ENCODE peak calls at places on chromosomes 6 and 20, in eight cellular contexts. E is BJ, H is H1, J is natural killer cell, B is cardiac muscle cell, F is AG10803, U is HFFc6, I is fibroblast of pulmonary artery. N is an unnamed sample.

GRCh38 chr6:139923964-139924475 is 549.6 kb upstream of the CITED2 start:
- DNase-seq in J (no peak), E (no peak), U (no peak), B (no peak), H (no peak), I (no peak), F (no peak), N (no peak)

GRCh38 chr6:4727671-4728435 is 48.4 kb upstream of the CDYL start:
- DNase-seq in B (peak), U (peak), H (no peak), J (no peak), I (no peak), E (no peak), F (peak), N (no peak)

GRCh38 chr20:44092551-44093248 is 94.3 kb downstream of the JPH2 start:
- DNase-seq in U (peak), F (peak), E (no peak), J (no peak), H (no peak), B (peak), I (peak), N (peak)

GRCh38 chr6:15317934-15318902 is 72.3 kb downstream of the JARID2 start:
- DNase-seq in U (no peak), I (no peak), F (no peak), J (no peak), E (no peak), B (no peak), H (no peak), N (no peak)

GRCh38 chr20:40990542-40991120 is 38.0 kb upstream of the TOP1 start:
- DNase-seq in B (peak), I (peak), J (peak), H (peak), U (peak), F (peak), E (no peak), N (peak)

GRCh38 chr6:119669228-119669627 is 319.7 kb upstream of the MAN1A1 start:
- DNase-seq in H (no peak), B (no peak), E (no peak), J (no peak), U (no peak), F (no peak), I (no peak), N (no peak)

GRCh38 chr20:42020316-42020715 is 402.1 kb upstream of the CHD6 start:
- DNase-seq in B (no peak), I (no peak), J (no peak), H (no peak), E (no peak), F (no peak), U (no peak), N (no peak)

GRCh38 chr6:130862370-130862769 is 35.2 kb downstream of the SMLR1 start:
- DNase-seq in F (no peak), J (no peak), H (no peak), B (no peak), I (no peak), E (no peak), U (no peak), N (no peak)

GRCh38 chr6:151009576-151009975 is 144.1 kb downstream of the MTHFD1L start:
- DNase-seq in H (peak), I (no peak), U (no peak), J (no peak), B (no peak), E (no peak), F (no peak), N (no peak)

GRCh38 chr6:37517411-37517812 is 17.7 kb upstream of the CCDC167 start:
- DNase-seq in F (peak), H (no peak), U (no peak), J (peak), E (peak), B (no peak), I (no peak), N (no peak)

GRCh38 chr6:149190228-149190831 is 127.2 kb upstream of the TAB2 start:
- DNase-seq in J (no peak), B (peak), U (no peak), I (peak), H (peak), F (no peak), E (no peak), N (peak)

GRCh38 chr6:3970097-3970496 is 108.8 kb downstream of the FAM217A start:
- DNase-seq in J (no peak), F (no peak), B (no peak), E (no peak), U (no peak), I (no peak), H (no peak), N (no peak)

GRCh38 chr6:155171747-155172191 is 92.0 kb upstream of the CLDN20 start:
- DNase-seq in I (peak), F (peak), H (no peak), U (peak), J (no peak), E (no peak), B (peak), N (no peak)

GRCh38 chr6:96923871-96924493 is 546 bp upstream of the KLHL32 start:
- DNase-seq in I (no peak), J (no peak), B (peak), U (no peak), H (peak), F (no peak), E (no peak), N (no peak)

GRCh38 chr6:38262609-38263008 is 377.1 kb downstream of the BTBD9 start:
- DNase-seq in U (peak), I (no peak), J (no peak), E (peak), H (no peak), F (peak), B (no peak), N (peak)

GRCh38 chr6:22445946-22446345 is 123.4 kb upstream of the HDGFL1 start:
- DNase-seq in I (no peak), E (no peak), B (no peak), H (no peak), U (no peak), J (no peak), F (no peak), N (no peak)

GRCh38 chr20:24699321-24700165 is 230.1 kb downstream of the SYNDIG1 start:
- DNase-seq in B (no peak), E (no peak), U (peak), I (no peak), J (no peak), F (no peak), H (no peak), N (no peak)

GRCh38 chr20:58238490-58238889 is 10.0 kb upstream of the ANKRD60 start:
- DNase-seq in I (no peak), F (no peak), J (no peak), E (no peak), U (no peak), B (no peak), H (no peak), N (no peak)

GRCh38 chr6:17886891-17887290 is 100.5 kb downstream of the KIF13A start:
- DNase-seq in E (no peak), I (no peak), U (peak), F (peak), B (peak), H (no peak), J (no peak), N (peak)

GRCh38 chr20:59118855-59119254 is 44.8 kb upstream of the ZNF831 start:
- DNase-seq in H (no peak), I (no peak), U (no peak), B (no peak), E (no peak), J (no peak), F (no peak), N (no peak)

GRCh38 chr6:137011406-137011805 is 33.4 kb downstream of the IL20RA start:
- DNase-seq in H (no peak), J (no peak), I (no peak), B (no peak), F (no peak), U (no peak), E (no peak), N (peak)

GRCh38 chr20:50248104-50248631 is 57.5 kb downstream of the CEBPB start:
- DNase-seq in U (peak), J (no peak), F (peak), B (peak), I (peak), E (no peak), H (no peak), N (peak)

GRCh38 chr20:19827818-19828217 is 69.8 kb downstream of the RIN2 start:
- DNase-seq in B (no peak), E (no peak), F (no peak), H (no peak), U (no peak), J (no peak), I (no peak), N (no peak)

GRCh38 chr6:47126647-47127339 is 84.7 kb upstream of the ADGRF1 start:
- DNase-seq in B (peak), J (no peak), U (no peak), H (no peak), F (no peak), E (no peak), I (peak), N (peak)

GRCh38 chr20:62792182-62792939 is 3.9 kb upstream of the MRGBP start:
- DNase-seq in U (peak), H (no peak), J (no peak), E (no peak), B (no peak), I (no peak), F (peak), N (no peak)

GRCh38 chr20:308427-309038 is 11.2 kb downstream of the ZCCHC3 start:
- DNase-seq in I (no peak), U (no peak), H (no peak), J (no peak), E (no peak), F (no peak), B (no peak), N (peak)

GRCh38 chr20:49568491-49569151 is 684 bp upstream of the PTGIS start:
- DNase-seq in B (peak), F (no peak), E (no peak), J (no peak), H (peak), I (peak), U (no peak), N (no peak)

DNA sequence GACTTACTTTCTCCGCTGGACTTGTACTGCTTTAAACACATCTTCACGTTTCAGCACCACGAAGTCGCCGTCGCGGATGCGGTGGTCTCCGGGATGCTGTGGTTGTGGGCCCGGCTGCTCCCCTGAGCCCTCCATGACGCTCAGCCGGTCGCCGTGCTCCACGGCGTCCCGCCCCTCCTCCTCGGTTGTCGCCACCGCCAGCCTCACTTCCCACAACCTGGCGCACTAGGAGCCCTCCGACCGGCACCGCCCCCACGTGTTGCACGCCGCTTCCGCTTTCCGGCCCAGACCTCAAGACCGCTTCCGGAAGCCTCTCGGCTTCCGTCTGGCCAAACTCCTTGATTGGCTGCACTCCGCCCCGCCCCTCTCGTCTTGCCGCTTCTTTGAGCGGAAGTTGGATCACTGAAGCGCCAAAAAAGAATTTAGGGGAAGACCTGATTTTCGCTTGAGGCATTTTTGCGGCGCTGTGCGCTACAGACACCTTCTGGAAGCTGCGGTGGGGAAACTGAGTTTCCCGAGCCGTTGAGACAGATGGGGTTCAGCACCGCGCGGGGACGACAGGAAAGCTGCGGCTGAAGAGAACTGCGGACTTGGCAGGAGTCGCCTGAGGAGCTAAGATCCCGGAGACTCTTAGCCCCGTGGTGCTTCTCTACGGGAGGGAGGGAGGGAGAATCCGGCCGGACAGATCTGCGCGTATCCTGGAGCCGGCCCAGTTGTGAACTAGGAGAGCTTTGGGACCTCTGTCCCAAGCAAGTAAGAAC is at the start of the genes MCM8 and TRMT6:
- DNase-seq in H (peak), F (peak), I (peak), U (peak), J (peak), B (peak), E (peak), N (peak)
- TF ChIP-seq CTCF in H (peak), F (no peak), I (no peak), U (no peak), J (no peak), B (no peak), E (peak), N (no peak)

GRCh38 chr6:21023210-21023609 is 489.0 kb downstream of the CDKAL1 start:
- DNase-seq in F (no peak), B (no peak), I (no peak), U (no peak), J (no peak), H (no peak), E (no peak), N (no peak)

GRCh38 chr6:21022343-21023107 is 488.3 kb downstream of the CDKAL1 start:
- DNase-seq in U (no peak), H (no peak), I (peak), E (no peak), J (no peak), B (peak), F (no peak), N (peak)

GRCh38 chr6:21024621-21025020 is 490.4 kb downstream of the CDKAL1 start:
- DNase-seq in I (no peak), U (no peak), F (no peak), J (no peak), B (peak), E (no peak), H (no peak), N (no peak)

DNA sequence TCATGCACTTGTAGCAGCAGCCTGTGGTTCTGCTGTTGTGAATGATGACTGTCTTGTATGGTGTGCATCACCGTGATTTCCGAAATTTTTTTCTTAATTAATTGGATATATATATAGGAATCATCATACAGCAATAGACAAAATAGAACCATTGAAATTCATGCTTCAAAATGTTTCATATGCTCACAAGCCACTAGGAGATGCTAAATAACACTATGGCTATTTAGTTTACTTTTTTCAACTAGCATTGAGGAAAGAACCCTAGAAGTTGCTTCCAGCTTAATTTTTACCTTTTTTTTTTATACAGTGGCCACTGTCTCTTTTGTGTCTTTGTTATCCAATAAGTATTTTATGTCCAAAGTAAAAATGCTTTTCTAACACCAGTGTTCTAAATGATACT is 485.4 kb downstream of the CDKAL1 start:
- DNase-seq in J (no peak), I (peak), H (no peak), E (no peak), U (no peak), F (no peak), B (peak), N (no peak)
- TF ChIP-seq CTCF in J (no peak), I (peak), H (no peak), E (peak), U (peak), F (peak), B (peak), N (peak)

DNA sequence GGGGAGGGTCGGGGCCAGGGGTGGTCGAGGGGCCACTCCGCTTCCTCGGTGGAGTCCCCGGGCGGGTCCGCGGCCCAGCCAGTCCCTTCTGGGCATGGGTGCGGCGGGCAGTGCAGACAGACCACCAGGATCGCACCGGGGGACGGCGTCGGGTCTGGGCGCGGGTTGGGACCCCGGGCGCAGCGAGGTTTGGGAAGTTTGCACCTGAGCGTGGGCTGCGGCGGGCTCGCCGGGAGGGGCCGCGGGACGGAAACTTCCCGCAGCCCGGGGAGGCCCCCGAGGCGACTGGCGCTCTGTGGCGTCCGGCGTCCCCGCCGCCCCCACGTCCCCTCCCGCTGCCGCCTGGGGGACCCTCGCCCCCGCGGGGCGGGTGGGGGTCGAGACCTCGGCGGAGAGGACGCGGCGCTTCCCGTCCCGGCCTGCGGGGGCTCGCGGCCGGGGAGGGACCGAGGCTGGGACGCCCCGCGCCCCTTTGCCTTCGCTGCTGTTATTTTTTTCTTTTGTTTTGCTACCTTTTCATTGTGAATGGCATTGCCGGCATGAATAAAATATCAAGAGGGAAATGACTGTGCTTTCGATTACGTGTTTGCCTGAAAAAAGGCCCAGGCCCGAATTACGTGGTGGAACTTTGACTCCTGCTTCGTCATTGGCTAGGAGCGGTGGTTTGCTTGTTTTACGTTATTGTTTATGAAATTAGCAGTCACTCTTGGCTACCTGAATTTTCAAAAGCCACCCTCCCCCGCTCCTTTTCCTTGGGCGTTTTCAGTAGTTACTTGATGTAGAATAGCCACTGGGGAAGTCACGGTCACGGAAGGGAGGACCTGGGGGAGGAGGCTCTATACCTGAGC is 701 bp downstream of the SNX9 start:
- DNase-seq in J (peak), I (peak), H (no peak), E (no peak), B (peak), F (peak), U (peak), N (peak)
- TF ChIP-seq CTCF in J (no peak), I (no peak), H (no peak), E (no peak), B (no peak), F (no peak), U (peak), N (no peak)

DNA sequence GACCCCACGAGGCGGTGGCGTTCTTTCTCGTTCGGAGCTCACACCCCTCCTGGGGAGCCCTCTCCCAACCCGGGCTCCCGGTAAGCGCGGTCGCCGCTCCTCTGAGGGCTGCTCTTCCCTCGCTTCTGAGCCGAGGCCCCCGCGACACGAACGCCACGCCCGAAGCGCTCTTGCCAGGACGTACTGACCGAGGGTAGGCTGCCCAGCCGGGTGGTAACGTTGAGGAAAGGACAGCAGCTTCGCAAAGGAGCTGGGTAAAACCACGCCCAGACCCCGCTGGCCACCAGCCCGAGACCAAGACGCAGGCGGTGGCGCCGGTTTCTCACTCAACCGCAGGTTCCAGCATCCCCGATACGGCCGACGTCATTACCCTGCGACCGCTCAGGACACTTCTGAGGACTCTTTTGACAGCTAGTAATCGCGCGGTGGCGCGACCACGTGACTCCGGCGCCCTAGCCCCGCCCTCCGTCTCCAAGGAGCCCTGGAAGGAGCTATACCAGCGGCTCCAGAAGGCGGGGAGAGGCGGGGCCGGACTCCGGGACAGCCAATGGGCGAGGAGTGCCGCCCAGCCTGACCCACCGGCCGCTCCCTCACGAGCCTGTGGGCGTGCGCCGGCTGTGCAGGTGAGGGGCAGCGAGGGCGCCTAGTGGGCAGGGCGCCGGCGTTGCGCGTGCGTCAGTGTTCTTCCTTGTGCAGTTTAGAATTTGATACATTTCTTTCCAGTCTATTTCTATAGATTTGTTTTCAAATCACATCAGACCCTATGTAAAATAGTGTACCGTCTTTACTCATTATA is 4.0 kb upstream of the GZF1 start:
- DNase-seq in J (peak), B (peak), U (peak), F (peak), H (peak), E (peak), I (peak), N (peak)
- TF ChIP-seq CTCF in J (no peak), B (no peak), U (peak), F (no peak), H (no peak), E (no peak), I (no peak), N (no peak)